ENCODE peak calls at places on chromosomes 12 and 14, in seven cellular contexts. G is AG08396, W is T-cell, B is iPS-NIHi11, F is GM03348, S is anterior cingulate cortex, C is GM23338. T is an unnamed sample.

GRCh38 chr14:73170686-73171085 is 34.4 kb downstream of the PSEN1 start:
- DNase-seq in S (no peak), C (peak), W (no peak), B (no peak), G (no peak), F (no peak), T (no peak)

GRCh38 chr12:50660425-50660822 is 103.5 kb upstream of the ATF1 start:
- DNase-seq in S (no peak), B (no peak), F (no peak), G (no peak), W (no peak), C (no peak), T (no peak)

GRCh38 chr12:69884386-69884785 is 59.4 kb downstream of the MYRFL start:
- DNase-seq in G (no peak), W (no peak), F (no peak), C (no peak), S (no peak), B (no peak), T (no peak)

GRCh38 chr14:71289536-71289935 is 382.3 kb downstream of the PCNX1 start:
- DNase-seq in G (no peak), F (no peak), C (no peak), W (no peak), S (no peak), B (no peak), T (no peak)

GRCh38 chr14:21300892-21301291 is 21.0 kb downstream of the RPGRIP1 start:
- DNase-seq in C (peak), S (no peak), G (no peak), B (peak), W (peak), F (peak), T (peak)

GRCh38 chr14:80678436-80678835 is 263.1 kb downstream of the CEP128 start:
- DNase-seq in B (no peak), C (no peak), F (no peak), S (no peak), W (no peak), G (no peak), T (no peak)

GRCh38 chr14:74686324-74686723 is 26.6 kb downstream of the AREL1 start:
- DNase-seq in F (no peak), C (no peak), W (no peak), G (no peak), B (no peak), S (no peak), T (no peak)

GRCh38 chr12:56931474-56931978 is 2.7 kb downstream of the SDR9C7 start:
- DNase-seq in B (peak), W (no peak), C (peak), F (no peak), S (no peak), G (no peak), T (peak)

GRCh38 chr12:104702565-104703139 is 245.9 kb downstream of the CHST11 start:
- DNase-seq in S (no peak), F (peak), G (peak), C (no peak), W (no peak), B (no peak), T (no peak)

GRCh38 chr12:41190360-41190759 is 2.2 kb downstream of the PDZRN4 start:
- DNase-seq in B (peak), F (peak), C (peak), G (no peak), W (no peak), S (no peak), T (peak)

GRCh38 chr12:49358548-49359141 is 8.6 kb upstream of the SPATS2 start:
- DNase-seq in S (no peak), G (peak), F (peak), W (peak), B (peak), C (peak), T (peak)

GRCh38 chr12:89417246-89417977 is 65.1 kb upstream of the DUSP6 start:
- DNase-seq in S (no peak), C (no peak), G (peak), W (no peak), B (no peak), F (peak), T (no peak)

GRCh38 chr12:90124289-90124688 is 415.7 kb upstream of the ATP2B1 start:
- DNase-seq in S (no peak), G (no peak), B (no peak), F (peak), C (no peak), W (no peak), T (no peak)

GRCh38 chr12:105341010-105341409 is 10.5 kb downstream of the C12orf75 start:
- DNase-seq in G (no peak), W (no peak), F (no peak), C (no peak), B (no peak), S (no peak), T (no peak)

GRCh38 chr12:108419949-108420348 is 80.8 kb upstream of the CMKLR1 start:
- DNase-seq in S (no peak), G (no peak), F (no peak), C (no peak), W (no peak), B (no peak), T (no peak)

GRCh38 chr12:14577344-14577743 is 9.7 kb upstream of the PLBD1 start:
- DNase-seq in S (no peak), F (no peak), W (no peak), G (no peak), B (no peak), C (no peak), T (no peak)

GRCh38 chr12:1592444-1593231 is 1.7 kb downstream of the FBXL14 start:
- DNase-seq in W (peak), F (peak), G (peak), C (peak), B (no peak), S (no peak), T (peak)

GRCh38 chr12:126847005-126847629 is 1419.9 kb upstream of the TMEM132C start:
- DNase-seq in G (no peak), W (no peak), S (no peak), F (no peak), C (no peak), B (no peak), T (no peak)

GRCh38 chr12:67804168-67804567 is 155.6 kb downstream of the DYRK2 start:
- DNase-seq in C (no peak), B (no peak), S (no peak), F (no peak), G (no peak), W (peak), T (no peak)

GRCh38 chr14:35140718-35141581 is 18.6 kb downstream of the PRORP start:
- DNase-seq in S (no peak), G (no peak), F (peak), W (no peak), B (no peak), C (peak), T (peak)

GRCh38 chr12:19234991-19235876 is 105.7 kb downstream of the PLEKHA5 start:
- DNase-seq in B (no peak), W (no peak), S (no peak), F (peak), G (no peak), C (no peak), T (no peak)

GRCh38 chr14:22418631-22419030 is 170.4 kb downstream of the DAD1 start:
- DNase-seq in G (no peak), F (no peak), S (no peak), W (no peak), B (no peak), C (no peak), T (peak)

GRCh38 chr12:25743679-25744078 is 190.6 kb upstream of the LMNTD1 start:
- DNase-seq in S (no peak), B (no peak), C (no peak), G (no peak), F (no peak), W (no peak), T (no peak)

GRCh38 chr12:104248444-104248843 is 32.9 kb downstream of the TXNRD1 start:
- DNase-seq in W (no peak), S (no peak), B (peak), F (no peak), G (no peak), C (peak), T (no peak)

GRCh38 chr12:4857472-4858291 is 52.0 kb upstream of the KCNA1 start:
- DNase-seq in W (peak), S (no peak), C (peak), B (peak), F (peak), G (peak), T (peak)

GRCh38 chr12:5439788-5440300 is 7.9 kb downstream of the NTF3 start:
- DNase-seq in C (no peak), F (no peak), W (no peak), G (no peak), S (no peak), B (no peak), T (no peak)

GRCh38 chr12:80857311-80857710 is 80.4 kb downstream of the LIN7A start:
- DNase-seq in S (no peak), B (no peak), F (peak), G (peak), W (no peak), C (no peak), T (no peak)

GRCh38 chr14:62066304-62066703 is 304.1 kb downstream of the SNAPC1 start:
- DNase-seq in C (no peak), F (no peak), W (no peak), S (no peak), B (no peak), G (no peak), T (no peak)

GRCh38 chr12:14774944-14775651 is 28.2 kb downstream of the WBP11 start:
- DNase-seq in G (peak), F (peak), C (peak), B (peak), S (no peak), W (no peak), T (peak)

GRCh38 chr14:64266206-64266605 is 28.0 kb downstream of the ESR2 start:
- DNase-seq in C (no peak), F (peak), S (no peak), B (no peak), W (no peak), G (peak), T (no peak)

GRCh38 chr12:7935464-7935772 is 569 bp downstream of the SLC2A3 start:
- DNase-seq in B (no peak), C (no peak), S (no peak), W (no peak), F (peak), G (no peak), T (no peak)

GRCh38 chr12:3554547-3555115 is 63.6 kb downstream of the PRMT8 start:
- DNase-seq in S (no peak), C (no peak), W (no peak), B (no peak), G (no peak), F (no peak), T (no peak)

GRCh38 chr14:93301821-93302447 is 30.9 kb downstream of the BTBD7 start:
- DNase-seq in C (peak), S (no peak), B (peak), G (no peak), W (no peak), F (no peak), T (no peak)

GRCh38 chr12:64951944-64952343 is 127.5 kb downstream of the TBC1D30 start:
- DNase-seq in C (no peak), G (no peak), W (no peak), S (no peak), B (no peak), F (no peak), T (no peak)

GRCh38 chr12:92735131-92735721 is 32.4 kb downstream of the PLEKHG7 start:
- DNase-seq in C (peak), F (peak), W (no peak), B (peak), S (no peak), G (peak), T (no peak)

GRCh38 chr12:24075650-24076049 is 126.2 kb upstream of the SOX5 start:
- DNase-seq in B (no peak), S (no peak), W (no peak), G (no peak), C (no peak), F (no peak), T (no peak)